ENCODE peak calls at places on chromosome 9, in six cellular contexts. K, Y, U, A, B and M are unnamed samples.

GRCh38 chr9:124618476-124618875 is 111.3 kb upstream of the NR5A1 start:
- DNase-seq in K (no peak), Y (no peak), U (no peak), A (no peak), B (no peak), M (no peak)

GRCh38 chr9:129125478-129125877 is 14.3 kb downstream of the PTPA start:
- DNase-seq in K (no peak), Y (no peak), U (no peak), A (no peak), B (no peak), M (peak)

GRCh38 chr9:127637322-127637847 is 25.3 kb downstream of the STXBP1 start:
- DNase-seq in K (no peak), Y (peak), U (no peak), A (no peak), B (no peak), M (peak)

GRCh38 chr9:19985081-19985480 is 196.2 kb upstream of the SLC24A2 start:
- DNase-seq in K (no peak), Y (no peak), U (no peak), A (no peak), B (no peak), M (no peak)

GRCh38 chr9:134634190-134634589 is 7.4 kb upstream of the COL5A1 start:
- DNase-seq in K (no peak), Y (no peak), U (no peak), A (no peak), B (no peak), M (no peak)

GRCh38 chr9:127990539-127990938 is 9.8 kb upstream of the EEIG1 start:
- DNase-seq in K (no peak), Y (no peak), U (no peak), A (no peak), B (no peak), M (no peak)

GRCh38 chr9:113409883-113410206 is 630 bp downstream of the POLE3 start:
- DNase-seq in K (no peak), Y (no peak), U (no peak), A (no peak), B (no peak), M (no peak)

GRCh38 chr9:95218790-95219189 is 98.7 kb downstream of the FANCC start:
- DNase-seq in K (no peak), Y (no peak), U (no peak), A (no peak), B (no peak), M (no peak)

GRCh38 chr9:79264511-79265448 is 307.0 kb upstream of the TLE4 start:
- DNase-seq in K (no peak), Y (no peak), U (no peak), A (no peak), B (no peak), M (no peak)

GRCh38 chr9:137295313-137296213 is 6.5 kb downstream of the NRARP start:
- DNase-seq in K (no peak), Y (no peak), U (no peak), A (peak), B (peak), M (no peak)